ENCODE peak calls at places on chromosomes 3 and 15, in ten cellular contexts. One of them, this sample, is unnamed.

GRCh38 chr3:150407051-150407817 is 864 bp upstream of the TSC22D2 start:
- DNase-seq in effector CD4-positive, alpha-beta T cell: no peak
- DNase-seq in iPS-NIHi11: no peak
- DNase-seq in NCI-H774: peak
- DNase-seq in D721Med: no peak
- DNase-seq in NCI-H1417: peak
- DNase-seq in ELF-1: peak
- DNase-seq in central memory CD4-positive, alpha-beta T cell: no peak
- DNase-seq in AG08395: peak
- DNase-seq in RCC 7860: no peak
- DNase-seq in this sample: peak

GRCh38 chr15:41899854-41900442 is 6.1 kb upstream of the SPTBN5 start:
- DNase-seq in effector CD4-positive, alpha-beta T cell: no peak
- DNase-seq in iPS-NIHi11: no peak
- DNase-seq in NCI-H774: no peak
- DNase-seq in D721Med: no peak
- DNase-seq in NCI-H1417: no peak
- DNase-seq in ELF-1: no peak
- DNase-seq in central memory CD4-positive, alpha-beta T cell: no peak
- DNase-seq in AG08395: no peak
- DNase-seq in RCC 7860: no peak
- DNase-seq in this sample: peak

GRCh38 chr3:48232734-48233133 is 8.2 kb upstream of the ZNF589 start:
- DNase-seq in effector CD4-positive, alpha-beta T cell: peak
- DNase-seq in iPS-NIHi11: peak
- DNase-seq in NCI-H774: peak
- DNase-seq in D721Med: peak
- DNase-seq in NCI-H1417: peak
- DNase-seq in ELF-1: peak
- DNase-seq in central memory CD4-positive, alpha-beta T cell: peak
- DNase-seq in AG08395: peak
- DNase-seq in RCC 7860: peak
- DNase-seq in this sample: peak

GRCh38 chr3:37116998-37117397 is 57.4 kb downstream of the LRRFIP2 start:
- DNase-seq in effector CD4-positive, alpha-beta T cell: no peak
- DNase-seq in iPS-NIHi11: no peak
- DNase-seq in NCI-H774: no peak
- DNase-seq in D721Med: no peak
- DNase-seq in NCI-H1417: no peak
- DNase-seq in ELF-1: no peak
- DNase-seq in central memory CD4-positive, alpha-beta T cell: no peak
- DNase-seq in AG08395: no peak
- DNase-seq in RCC 7860: no peak
- DNase-seq in this sample: no peak

GRCh38 chr15:47678047-47678446 is 39.3 kb upstream of the SEMA6D start:
- DNase-seq in effector CD4-positive, alpha-beta T cell: no peak
- DNase-seq in iPS-NIHi11: no peak
- DNase-seq in NCI-H774: no peak
- DNase-seq in D721Med: no peak
- DNase-seq in NCI-H1417: no peak
- DNase-seq in ELF-1: no peak
- DNase-seq in central memory CD4-positive, alpha-beta T cell: no peak
- DNase-seq in AG08395: no peak
- DNase-seq in RCC 7860: no peak
- DNase-seq in this sample: no peak

GRCh38 chr3:126125781-126126251 is 41.9 kb upstream of the SLC41A3 start:
- DNase-seq in effector CD4-positive, alpha-beta T cell: no peak
- DNase-seq in iPS-NIHi11: no peak
- DNase-seq in NCI-H774: no peak
- DNase-seq in D721Med: no peak
- DNase-seq in NCI-H1417: no peak
- DNase-seq in ELF-1: no peak
- DNase-seq in central memory CD4-positive, alpha-beta T cell: no peak
- DNase-seq in AG08395: no peak
- DNase-seq in RCC 7860: no peak
- DNase-seq in this sample: no peak

GRCh38 chr3:127172670-127173515 is 20.0 kb upstream of the PRR23E start:
- DNase-seq in effector CD4-positive, alpha-beta T cell: no peak
- DNase-seq in iPS-NIHi11: no peak
- DNase-seq in NCI-H774: no peak
- DNase-seq in D721Med: no peak
- DNase-seq in NCI-H1417: peak
- DNase-seq in ELF-1: peak
- DNase-seq in central memory CD4-positive, alpha-beta T cell: no peak
- DNase-seq in AG08395: peak
- DNase-seq in RCC 7860: peak
- DNase-seq in this sample: peak

GRCh38 chr3:23945653-23945902 is 492 bp downstream of the NR1D2 start:
- DNase-seq in effector CD4-positive, alpha-beta T cell: no peak
- DNase-seq in iPS-NIHi11: no peak
- DNase-seq in NCI-H774: no peak
- DNase-seq in D721Med: no peak
- DNase-seq in NCI-H1417: no peak
- DNase-seq in ELF-1: no peak
- DNase-seq in central memory CD4-positive, alpha-beta T cell: no peak
- DNase-seq in AG08395: no peak
- DNase-seq in RCC 7860: no peak
- DNase-seq in this sample: no peak

GRCh38 chr15:53414167-53414566 is 345.3 kb downstream of the WDR72 start:
- DNase-seq in effector CD4-positive, alpha-beta T cell: no peak
- DNase-seq in iPS-NIHi11: no peak
- DNase-seq in NCI-H774: no peak
- DNase-seq in D721Med: no peak
- DNase-seq in NCI-H1417: no peak
- DNase-seq in ELF-1: no peak
- DNase-seq in central memory CD4-positive, alpha-beta T cell: no peak
- DNase-seq in AG08395: no peak
- DNase-seq in RCC 7860: no peak
- DNase-seq in this sample: no peak

GRCh38 chr15:95995375-95996168 is 334.9 kb upstream of the NR2F2 start:
- DNase-seq in effector CD4-positive, alpha-beta T cell: no peak
- DNase-seq in iPS-NIHi11: no peak
- DNase-seq in NCI-H774: no peak
- DNase-seq in D721Med: no peak
- DNase-seq in NCI-H1417: no peak
- DNase-seq in ELF-1: no peak
- DNase-seq in central memory CD4-positive, alpha-beta T cell: no peak
- DNase-seq in AG08395: no peak
- DNase-seq in RCC 7860: no peak
- DNase-seq in this sample: no peak

GRCh38 chr15:39801641-39802309 is 19.1 kb upstream of the FSIP1 start:
- DNase-seq in effector CD4-positive, alpha-beta T cell: no peak
- DNase-seq in iPS-NIHi11: peak
- DNase-seq in NCI-H774: peak
- DNase-seq in D721Med: no peak
- DNase-seq in NCI-H1417: peak
- DNase-seq in ELF-1: peak
- DNase-seq in central memory CD4-positive, alpha-beta T cell: no peak
- DNase-seq in AG08395: peak
- DNase-seq in RCC 7860: no peak
- DNase-seq in this sample: peak

GRCh38 chr15:93349146-93349545 is 260.1 kb upstream of the RGMA start:
- DNase-seq in effector CD4-positive, alpha-beta T cell: no peak
- DNase-seq in iPS-NIHi11: no peak
- DNase-seq in NCI-H774: no peak
- DNase-seq in D721Med: no peak
- DNase-seq in NCI-H1417: no peak
- DNase-seq in ELF-1: no peak
- DNase-seq in central memory CD4-positive, alpha-beta T cell: no peak
- DNase-seq in AG08395: no peak
- DNase-seq in RCC 7860: no peak
- DNase-seq in this sample: no peak

GRCh38 chr3:10583798-10584708 is 78.7 kb upstream of the ATP2B2 start:
- DNase-seq in effector CD4-positive, alpha-beta T cell: no peak
- DNase-seq in iPS-NIHi11: no peak
- DNase-seq in NCI-H774: no peak
- DNase-seq in D721Med: no peak
- DNase-seq in NCI-H1417: no peak
- DNase-seq in ELF-1: no peak
- DNase-seq in central memory CD4-positive, alpha-beta T cell: no peak
- DNase-seq in AG08395: no peak
- DNase-seq in RCC 7860: no peak
- DNase-seq in this sample: no peak

GRCh38 chr15:29151111-29151857 is 118.3 kb downstream of the NSMCE3 start:
- DNase-seq in effector CD4-positive, alpha-beta T cell: no peak
- DNase-seq in iPS-NIHi11: no peak
- DNase-seq in NCI-H774: no peak
- DNase-seq in D721Med: no peak
- DNase-seq in NCI-H1417: no peak
- DNase-seq in ELF-1: no peak
- DNase-seq in central memory CD4-positive, alpha-beta T cell: no peak
- DNase-seq in AG08395: no peak
- DNase-seq in RCC 7860: no peak
- DNase-seq in this sample: no peak

GRCh38 chr15:89839424-89839823 is 24.8 kb upstream of the ANPEP start:
- DNase-seq in effector CD4-positive, alpha-beta T cell: no peak
- DNase-seq in iPS-NIHi11: no peak
- DNase-seq in NCI-H774: no peak
- DNase-seq in D721Med: no peak
- DNase-seq in NCI-H1417: no peak
- DNase-seq in ELF-1: no peak
- DNase-seq in central memory CD4-positive, alpha-beta T cell: no peak
- DNase-seq in AG08395: no peak
- DNase-seq in RCC 7860: no peak
- DNase-seq in this sample: no peak

GRCh38 chr3:29079358-29079757 is 201.5 kb upstream of the RBMS3 start:
- DNase-seq in effector CD4-positive, alpha-beta T cell: no peak
- DNase-seq in iPS-NIHi11: no peak
- DNase-seq in NCI-H774: no peak
- DNase-seq in D721Med: no peak
- DNase-seq in NCI-H1417: no peak
- DNase-seq in ELF-1: no peak
- DNase-seq in central memory CD4-positive, alpha-beta T cell: no peak
- DNase-seq in AG08395: no peak
- DNase-seq in RCC 7860: no peak
- DNase-seq in this sample: no peak

GRCh38 chr15:25905140-25905539 is 42.0 kb upstream of the ATP10A start:
- DNase-seq in effector CD4-positive, alpha-beta T cell: no peak
- DNase-seq in iPS-NIHi11: no peak
- DNase-seq in NCI-H774: no peak
- DNase-seq in D721Med: no peak
- DNase-seq in NCI-H1417: no peak
- DNase-seq in ELF-1: no peak
- DNase-seq in central memory CD4-positive, alpha-beta T cell: no peak
- DNase-seq in AG08395: peak
- DNase-seq in RCC 7860: peak
- DNase-seq in this sample: no peak

GRCh38 chr3:60079076-60079475 is 1029.3 kb upstream of the CFAP20DC start:
- DNase-seq in effector CD4-positive, alpha-beta T cell: no peak
- DNase-seq in iPS-NIHi11: peak
- DNase-seq in NCI-H774: no peak
- DNase-seq in D721Med: no peak
- DNase-seq in NCI-H1417: no peak
- DNase-seq in ELF-1: no peak
- DNase-seq in central memory CD4-positive, alpha-beta T cell: peak
- DNase-seq in AG08395: no peak
- DNase-seq in RCC 7860: no peak
- DNase-seq in this sample: no peak

GRCh38 chr3:104629038-104629437 is 737.7 kb upstream of the ALCAM start:
- DNase-seq in effector CD4-positive, alpha-beta T cell: no peak
- DNase-seq in iPS-NIHi11: no peak
- DNase-seq in NCI-H774: no peak
- DNase-seq in D721Med: no peak
- DNase-seq in NCI-H1417: no peak
- DNase-seq in ELF-1: no peak
- DNase-seq in central memory CD4-positive, alpha-beta T cell: no peak
- DNase-seq in AG08395: peak
- DNase-seq in RCC 7860: peak
- DNase-seq in this sample: no peak

GRCh38 chr3:129688310-129688895 is 81.9 kb upstream of the PLXND1 start:
- DNase-seq in effector CD4-positive, alpha-beta T cell: no peak
- DNase-seq in iPS-NIHi11: peak
- DNase-seq in NCI-H774: peak
- DNase-seq in D721Med: no peak
- DNase-seq in NCI-H1417: peak
- DNase-seq in ELF-1: peak
- DNase-seq in central memory CD4-positive, alpha-beta T cell: no peak
- DNase-seq in AG08395: peak
- DNase-seq in RCC 7860: no peak
- DNase-seq in this sample: peak

GRCh38 chr15:90223441-90224165 is 10.1 kb downstream of the CIB1 start:
- DNase-seq in effector CD4-positive, alpha-beta T cell: no peak
- DNase-seq in iPS-NIHi11: no peak
- DNase-seq in NCI-H774: no peak
- DNase-seq in D721Med: no peak
- DNase-seq in NCI-H1417: no peak
- DNase-seq in ELF-1: no peak
- DNase-seq in central memory CD4-positive, alpha-beta T cell: no peak
- DNase-seq in AG08395: no peak
- DNase-seq in RCC 7860: no peak
- DNase-seq in this sample: no peak

GRCh38 chr15:80823995-80824394 is 44.8 kb downstream of the CEMIP start:
- DNase-seq in effector CD4-positive, alpha-beta T cell: no peak
- DNase-seq in iPS-NIHi11: no peak
- DNase-seq in NCI-H774: no peak
- DNase-seq in D721Med: no peak
- DNase-seq in NCI-H1417: peak
- DNase-seq in ELF-1: no peak
- DNase-seq in central memory CD4-positive, alpha-beta T cell: no peak
- DNase-seq in AG08395: no peak
- DNase-seq in RCC 7860: no peak
- DNase-seq in this sample: peak

This sample was measured in NCI-H146.